ENCODE peak calls at places on chromosomes 7 and 10, in ten cellular contexts. N is sigmoid colon, G is heart left ventricle, R is body of pancreas, H is HFFc6, J is HCT116, S is choroid plexus epithelial cell, B is cardiac fibroblast, D is thoracic aorta, L is AG09319. E is an unnamed sample.

GRCh38 chr10:113788604-113789083 is 37.2 kb downstream of the PLEKHS1 start:
- DNase-seq in D (peak), S (peak), H (peak), N (peak), B (peak), R (peak), J (peak), G (no peak), L (peak), E (no peak)

GRCh38 chr7:41224063-41224763 is 478.7 kb downstream of the INHBA start:
- DNase-seq in D (no peak), J (peak), G (no peak), R (no peak), L (no peak), B (peak), H (peak), S (peak), N (no peak), E (no peak)

GRCh38 chr7:10637991-10638390 is 335.7 kb upstream of the PHF14 start:
- DNase-seq in H (no peak), N (no peak), G (no peak), D (no peak), R (no peak), L (no peak), B (no peak), S (no peak), J (no peak), E (no peak)

GRCh38 chr7:101402081-101402779 is 39.6 kb downstream of the COL26A1 start:
- DNase-seq in L (peak), S (peak), G (no peak), D (no peak), J (no peak), B (no peak), N (no peak), H (peak), R (peak), E (no peak)

GRCh38 chr7:29243777-29244655 is 49.4 kb downstream of the CHN2 start:
- DNase-seq in L (no peak), D (no peak), S (no peak), N (no peak), B (no peak), H (no peak), G (no peak), R (no peak), J (peak), E (no peak)

GRCh38 chr7:154884348-154884920 is 118.5 kb downstream of the PAXIP1 start:
- DNase-seq in D (no peak), S (no peak), B (no peak), N (no peak), H (no peak), R (no peak), L (no peak), G (no peak), J (no peak), E (no peak)

GRCh38 chr10:14822879-14823755 is 14.7 kb downstream of the CDNF start:
- DNase-seq in D (no peak), J (peak), R (peak), N (no peak), B (peak), L (peak), S (peak), H (peak), G (no peak), E (no peak)

GRCh38 chr7:115007751-115008150 is 85.9 kb downstream of the MDFIC start:
- DNase-seq in J (no peak), B (no peak), L (no peak), N (no peak), D (no peak), G (no peak), R (no peak), S (no peak), H (no peak), E (no peak)

GRCh38 chr10:348456-348855 is 213.2 kb downstream of the ZMYND11 start:
- DNase-seq in B (no peak), R (no peak), J (no peak), H (no peak), S (no peak), L (no peak), G (no peak), D (no peak), N (peak), E (no peak)

GRCh38 chr7:109752068-109752467 is 1182.4 kb downstream of the DNAJB9 start:
- DNase-seq in G (no peak), S (no peak), R (no peak), J (no peak), B (no peak), D (no peak), L (no peak), N (no peak), H (no peak), E (no peak)

GRCh38 chr10:122461729-122462532 is 578 bp downstream of the HTRA1 start:
- DNase-seq in H (no peak), G (no peak), N (no peak), L (no peak), S (peak), J (no peak), B (peak), R (peak), D (no peak), E (no peak)

GRCh38 chr10:73095479-73096021 is 1.1 kb downstream of the P4HA1 start:
- DNase-seq in B (peak), S (peak), G (no peak), H (peak), L (no peak), R (peak), J (no peak), N (peak), D (no peak), E (no peak)

GRCh38 chr7:156224441-156225225 is 412.4 kb upstream of the SHH start:
- DNase-seq in H (no peak), N (no peak), R (no peak), B (no peak), D (no peak), J (no peak), L (no peak), G (no peak), S (no peak), E (no peak)

GRCh38 chr7:128136215-128136597 is 104.9 kb upstream of the LEP start:
- DNase-seq in G (no peak), H (no peak), R (no peak), S (no peak), J (no peak), B (no peak), N (no peak), D (no peak), L (no peak), E (no peak)

GRCh38 chr10:79084012-79084971 is 15.5 kb downstream of the ZMIZ1 start:
- DNase-seq in D (peak), G (peak), L (peak), J (no peak), S (peak), R (peak), B (peak), N (peak), H (peak), E (no peak)

GRCh38 chr10:94546058-94546595 is 539 bp downstream of the HELLS start:
- DNase-seq in D (no peak), S (peak), G (no peak), L (no peak), R (no peak), B (peak), H (peak), N (no peak), J (no peak), E (no peak)

GRCh38 chr7:24192053-24192452 is 91.9 kb upstream of the NPY start:
- DNase-seq in H (no peak), B (no peak), D (no peak), R (no peak), G (no peak), J (no peak), S (no peak), N (no peak), L (peak), E (no peak)

GRCh38 chr7:138952791-138953190 is 28.4 kb downstream of the KIAA1549 start:
- DNase-seq in N (no peak), R (no peak), J (no peak), L (no peak), B (no peak), H (no peak), G (no peak), S (no peak), D (no peak), E (no peak)

GRCh38 chr7:106402898-106403297 is 118.1 kb upstream of the NAMPT start:
- DNase-seq in H (no peak), G (no peak), B (no peak), D (no peak), J (no peak), R (no peak), L (no peak), N (no peak), S (no peak), E (no peak)

GRCh38 chr7:137564677-137565076 is 221.1 kb upstream of the PTN start:
- DNase-seq in N (no peak), R (no peak), B (no peak), H (no peak), J (no peak), G (no peak), D (no peak), S (no peak), L (no peak), E (no peak)

GRCh38 chr7:37081436-37081835 is 357.1 kb upstream of the AOAH start:
- DNase-seq in J (no peak), S (peak), L (no peak), H (no peak), D (no peak), N (no peak), R (peak), G (peak), B (peak), E (no peak)

GRCh38 chr7:148782757-148783456 is 84.2 kb downstream of the CUL1 start:
- DNase-seq in G (no peak), J (no peak), H (no peak), D (no peak), B (no peak), N (no peak), S (no peak), R (no peak), L (no peak), E (no peak)

GRCh38 chr7:127635659-127636285 is 16.2 kb upstream of the SND1 start:
- DNase-seq in H (no peak), L (no peak), R (no peak), B (no peak), J (no peak), N (no peak), D (no peak), S (no peak), G (no peak), E (no peak)

GRCh38 chr7:114791771-114792170 is 130.1 kb upstream of the MDFIC start:
- DNase-seq in G (no peak), J (no peak), B (no peak), S (peak), L (no peak), D (no peak), R (no peak), N (no peak), H (no peak), E (no peak)

GRCh38 chr10:117960345-117960744 is 86.4 kb downstream of the RAB11FIP2 start:
- DNase-seq in B (peak), H (no peak), D (no peak), J (no peak), N (no peak), S (peak), G (no peak), R (no peak), L (no peak), E (no peak)

GRCh38 chr7:147571436-147572180 is 1019.0 kb upstream of the C7orf33 start:
- DNase-seq in B (no peak), R (no peak), L (no peak), H (no peak), G (no peak), S (no peak), J (no peak), N (no peak), D (no peak), E (no peak)

GRCh38 chr10:114697061-114697598 is 39.1 kb upstream of the ABLIM1 start:
- DNase-seq in N (no peak), S (no peak), D (no peak), B (peak), R (no peak), J (no peak), H (peak), L (no peak), G (peak), E (no peak)

GRCh38 chr10:77925410-77925794 is 1.2 kb downstream of the DLG5 start:
- DNase-seq in N (peak), G (no peak), R (peak), D (no peak), S (peak), J (no peak), B (peak), L (no peak), H (peak), E (no peak)

GRCh38 chr7:66357062-66357461 is 151.9 kb downstream of the TPST1 start:
- DNase-seq in J (no peak), S (no peak), D (no peak), L (no peak), H (no peak), R (no peak), G (no peak), N (no peak), B (no peak), E (no peak)

GRCh38 chr10:113099431-113100298 is 149.6 kb downstream of the TCF7L2 start:
- DNase-seq in S (peak), N (no peak), L (no peak), G (no peak), H (no peak), J (no peak), D (no peak), R (peak), B (peak), E (no peak)

GRCh38 chr10:63465293-63466167 is at the start of gene JMJD1C:
- DNase-seq in L (peak), S (peak), H (peak), G (peak), D (peak), J (peak), B (peak), R (peak), N (peak), E (peak)

GRCh38 chr7:19117081-19117869 is at the start of gene TWIST1:
- DNase-seq in J (no peak), G (peak), R (peak), H (peak), S (peak), L (peak), N (peak), D (no peak), B (peak), E (no peak)

GRCh38 chr10:89548673-89549072 is 13.3 kb upstream of the SLC16A12 start:
- DNase-seq in N (no peak), D (no peak), S (no peak), J (no peak), R (no peak), H (no peak), B (no peak), G (no peak), L (no peak), E (no peak)

GRCh38 chr7:101953248-101953819 is 135.9 kb downstream of the CUX1 start:
- DNase-seq in B (peak), J (peak), N (peak), R (peak), S (peak), L (no peak), D (no peak), G (no peak), H (peak), E (no peak)

GRCh38 chr7:75928600-75928939 is 13.6 kb downstream of the POR start:
- DNase-seq in J (no peak), R (no peak), D (no peak), B (no peak), G (no peak), H (no peak), N (no peak), L (no peak), S (no peak), E (no peak)

GRCh38 chr7:147570390-147570789 is 1020.2 kb upstream of the C7orf33 start:
- DNase-seq in S (no peak), B (peak), H (no peak), L (no peak), N (no peak), G (no peak), R (no peak), J (no peak), D (no peak), E (no peak)

GRCh38 chr7:41930538-41931262 is 227.8 kb upstream of the INHBA start:
- DNase-seq in L (no peak), S (peak), G (no peak), N (no peak), B (peak), J (no peak), H (peak), R (no peak), D (no peak), E (no peak)

GRCh38 chr10:84429926-84430520 is 101.6 kb downstream of the CCSER2 start:
- DNase-seq in R (peak), L (no peak), B (peak), G (peak), H (peak), S (peak), N (no peak), J (peak), D (no peak), E (no peak)

GRCh38 chr7:4613855-4614548 is 68.1 kb upstream of the FOXK1 start:
- DNase-seq in S (peak), L (peak), N (no peak), D (no peak), G (peak), R (peak), B (peak), J (no peak), H (no peak), E (peak)

DNA sequence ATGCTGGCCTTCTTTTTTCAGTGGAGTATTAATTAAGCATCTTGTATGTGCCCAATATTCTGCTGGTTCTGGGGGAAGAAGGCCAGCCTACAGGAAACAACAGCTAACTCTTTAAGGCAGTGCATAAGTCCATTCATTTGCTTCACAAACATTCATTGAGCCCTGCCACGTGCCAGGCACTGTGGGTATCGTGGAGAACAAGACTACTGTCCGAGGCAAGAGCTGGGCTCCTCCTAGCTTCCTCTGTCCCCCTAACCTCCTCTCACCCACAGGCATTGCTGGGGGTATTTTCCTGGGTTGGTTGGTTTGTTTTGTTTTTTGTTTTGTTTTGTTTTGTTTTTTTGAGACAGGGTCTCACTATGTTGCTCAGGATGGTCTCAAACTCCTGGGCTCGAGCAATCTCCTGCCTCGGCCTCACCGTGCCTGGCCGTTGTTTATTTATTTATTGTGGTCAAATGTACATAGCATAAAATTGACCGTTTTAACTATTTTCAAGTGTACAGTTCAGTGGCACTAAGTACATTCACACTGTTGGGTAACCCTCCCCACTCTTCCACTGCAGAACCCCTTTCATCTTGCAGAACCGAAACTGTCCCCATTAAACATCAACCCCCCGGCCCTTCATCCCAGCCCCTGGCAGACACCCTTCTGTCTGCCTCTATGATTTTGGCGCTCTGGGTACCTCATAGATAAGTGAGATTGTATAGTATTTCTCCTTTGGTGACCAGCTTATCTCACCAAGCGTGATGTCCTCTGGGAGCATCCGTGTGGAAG is 32.6 kb downstream of the CHST3 start:
- DNase-seq in S (no peak), J (no peak), N (no peak), B (no peak), G (no peak), L (no peak), R (no peak), D (no peak), H (no peak), E (no peak)
- TF ChIP-seq CTCF in S (no peak), J (no peak), N (no peak), B (no peak), G (no peak), L (no peak), R (no peak), D (no peak), H (no peak), E (no peak)

GRCh38 chr10:87817873-87818504 is at the start of gene ATAD1:
- DNase-seq in S (peak), N (peak), R (peak), G (peak), L (peak), J (peak), D (peak), B (peak), H (peak), E (peak)

GRCh38 chr10:87816842-87817178 is 1.2 kb downstream of the ATAD1 start:
- DNase-seq in B (peak), H (no peak), S (no peak), D (no peak), L (no peak), R (no peak), G (no peak), J (no peak), N (no peak), E (no peak)

GRCh38 chr10:87817291-87817872 is 644 bp downstream of the ATAD1 start:
- DNase-seq in L (no peak), B (no peak), S (peak), J (no peak), N (no peak), D (no peak), H (no peak), R (no peak), G (no peak), E (no peak)

GRCh38 chr10:87819274-87819585 is 1.2 kb upstream of the ATAD1 start:
- DNase-seq in G (no peak), N (no peak), L (no peak), S (no peak), D (no peak), R (no peak), H (no peak), B (no peak), J (no peak), E (no peak)

GRCh38 chr10:87818505-87819273 is 663 bp upstream of the ATAD1 start:
- DNase-seq in B (peak), N (peak), H (no peak), G (peak), D (no peak), L (no peak), S (peak), R (peak), J (no peak), E (no peak)
- TF ChIP-seq CTCF in B (no peak), N (no peak), H (no peak), G (no peak), D (no peak), L (peak), S (no peak), R (no peak), J (no peak), E (no peak)

GRCh38 chr10:56116684-56117083 is 244.4 kb downstream of the ZWINT start:
- DNase-seq in H (no peak), G (no peak), N (no peak), L (no peak), B (no peak), R (no peak), D (no peak), S (no peak), J (no peak), E (no peak)
- TF ChIP-seq CTCF in H (no peak), G (no peak), N (no peak), L (no peak), B (no peak), R (no peak), D (no peak), S (no peak), J (no peak), E (peak)

GRCh38 chr10:70146489-70147488 is at the start of gene TYSND1:
- DNase-seq in G (peak), S (peak), B (peak), R (peak), D (peak), L (peak), J (peak), N (peak), H (peak), E (no peak)
- TF ChIP-seq CTCF in G (peak), S (peak), B (peak), R (peak), D (no peak), L (peak), J (peak), N (peak), H (peak), E (peak)

DNA sequence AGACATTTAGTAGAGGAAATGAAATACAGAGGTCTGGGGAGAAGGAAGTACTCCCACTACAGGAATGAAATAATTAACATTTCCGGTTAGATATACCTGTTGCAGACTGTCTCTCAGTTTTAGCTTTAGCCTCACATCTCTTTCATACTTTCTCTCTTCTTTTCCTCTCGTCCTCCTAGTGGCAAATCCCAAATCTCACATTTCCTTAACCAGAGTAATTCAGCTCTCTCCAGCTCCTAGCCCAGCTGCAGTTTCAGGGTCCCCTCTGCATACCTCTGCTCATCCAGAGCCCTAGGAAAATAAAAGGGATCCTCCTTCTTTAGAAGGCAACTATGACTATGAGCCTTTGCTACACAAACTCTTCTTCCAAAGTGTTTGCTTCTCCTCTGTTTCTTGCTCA is 643.2 kb downstream of the PHTF2 start:
- DNase-seq in S (no peak), N (no peak), G (no peak), D (no peak), R (no peak), J (no peak), H (no peak), L (no peak), B (no peak), E (no peak)
- TF ChIP-seq CTCF in S (no peak), N (no peak), G (no peak), D (no peak), R (no peak), J (no peak), H (peak), L (no peak), B (no peak), E (no peak)

GRCh38 chr7:140005754-140006503 is 56.8 kb downstream of the PARP12 start:
- DNase-seq in G (no peak), D (no peak), R (peak), J (peak), L (no peak), B (peak), H (no peak), N (peak), S (peak), E (peak)
- TF ChIP-seq CTCF in G (no peak), D (no peak), R (no peak), J (peak), L (peak), B (peak), H (peak), N (no peak), S (peak), E (peak)

E was measured in chondrocyte.